ENCODE peak calls at places on chromosomes 16 and 17, in eight cellular contexts. W, L, Q, H, X, Z, B and M are unnamed samples.

GRCh38 chr17:21425736-21426135 is 49.6 kb downstream of the KCNJ12 start:
- DNase-seq in Z (no peak), W (no peak), B (no peak), L (no peak), Q (no peak), X (no peak), H (no peak), M (no peak)

GRCh38 chr16:54462151-54462651 is 175.6 kb upstream of the IRX3 start:
- DNase-seq in H (no peak), Q (no peak), W (no peak), X (no peak), Z (no peak), B (no peak), L (no peak), M (no peak)

GRCh38 chr17:70100983-70101382 is 26.0 kb downstream of the KCNJ16 start:
- DNase-seq in W (peak), H (no peak), Q (no peak), X (no peak), Z (no peak), L (no peak), B (no peak), M (no peak)

GRCh38 chr17:47699536-47699840 is 5.5 kb downstream of the TBKBP1 start:
- DNase-seq in X (no peak), H (no peak), Z (no peak), B (no peak), Q (no peak), W (no peak), L (no peak), M (no peak)

GRCh38 chr16:57024894-57025680 is 35.7 kb downstream of the NLRC5 start:
- DNase-seq in Z (no peak), B (no peak), W (no peak), L (no peak), H (no peak), Q (no peak), X (no peak), M (no peak)

GRCh38 chr17:62807812-62808575 is at the start of gene MARCHF10:
- DNase-seq in X (peak), Q (no peak), L (peak), H (no peak), B (no peak), Z (peak), W (no peak), M (no peak)

GRCh38 chr17:72989074-72989610 is 103.3 kb downstream of the SLC39A11 start:
- DNase-seq in Q (no peak), W (no peak), B (no peak), X (no peak), Z (no peak), L (no peak), H (peak), M (no peak)

GRCh38 chr17:55731586-55732250 is 9.1 kb upstream of the TMEM100 start:
- DNase-seq in Q (no peak), W (no peak), B (peak), Z (no peak), X (no peak), L (peak), H (no peak), M (peak)

GRCh38 chr17:47654991-47655390 is 5.3 kb downstream of the KPNB1 start:
- DNase-seq in Q (no peak), L (no peak), Z (no peak), W (no peak), H (peak), X (no peak), B (peak), M (no peak)

GRCh38 chr16:2987854-2988253 is 7.6 kb upstream of the PKMYT1 start:
- DNase-seq in L (no peak), B (no peak), Q (no peak), W (no peak), H (no peak), X (no peak), Z (peak), M (no peak)

GRCh38 chr16:77963185-77964044 is 58.9 kb upstream of the CLEC3A start:
- DNase-seq in B (no peak), W (no peak), X (no peak), Z (no peak), Q (no peak), H (no peak), L (no peak), M (no peak)

GRCh38 chr16:9047689-9048301 is 43.6 kb upstream of the HAPSTR1 start:
- DNase-seq in B (peak), W (peak), H (peak), X (peak), Z (no peak), L (peak), Q (peak), M (peak)